ENCODE peak calls at places on chromosome 10, in seven cellular contexts. W is mucosa of descending colon; U is heart right ventricle; C is body of pancreas; J is CD4-positive, alpha-beta memory T cell; N is fibroblast of lung; V is GM23248. Z is an unnamed sample.

GRCh38 chr10:92627845-92628480 is 35.0 kb downstream of the KIF11 start:
- DNase-seq in W (no peak), U (no peak), C (no peak), J (no peak), N (peak; percentile 22), V (no peak), Z (no peak)

GRCh38 chr10:72133517-72133916 is 45.2 kb upstream of the SPOCK2 start:
- DNase-seq in W (no peak), U (no peak), C (no peak), J (no peak), N (peak; percentile 67), V (peak; percentile 81), Z (no peak)

GRCh38 chr10:89867964-89868363 is 166.6 kb downstream of the KIF20B start:
- DNase-seq in W (no peak), U (no peak), C (no peak), J (no peak), N (peak; percentile 51), V (no peak), Z (no peak)

GRCh38 chr10:74936577-74937445 is 110.4 kb downstream of the KAT6B start:
- DNase-seq in W (no peak), U (no peak), C (no peak), J (no peak), N (peak; percentile 77), V (peak; percentile 35), Z (no peak)

GRCh38 chr10:124092270-124093075 is 925 bp downstream of the CHST15 start:
- DNase-seq in W (peak; percentile 65), U (peak; percentile 66), C (peak; percentile 51), J (no peak), N (peak; percentile 41), V (peak; percentile 37), Z (no peak)

GRCh38 chr10:29554660-29555059 is 80.1 kb downstream of the SVIL start:
- DNase-seq in W (no peak), U (no peak), C (no peak), J (no peak), N (no peak), V (peak; percentile 69), Z (no peak)

GRCh38 chr10:108204528-108205313 is 1040.2 kb upstream of the SORCS1 start:
- DNase-seq in W (no peak), U (no peak), C (peak; percentile 11), J (no peak), N (peak; percentile 16), V (peak; percentile 78), Z (no peak)

GRCh38 chr10:73210395-73211105 is 36.5 kb downstream of the DNAJC9 start:
- DNase-seq in W (no peak), U (no peak), C (no peak), J (no peak), N (no peak), V (no peak), Z (no peak)

GRCh38 chr10:122141821-122142651 is 129.1 kb upstream of the BTBD16 start:
- DNase-seq in W (no peak), U (peak; percentile 49), C (no peak), J (no peak), N (peak; percentile 54), V (peak; percentile 90), Z (no peak)

GRCh38 chr10:86139066-86139657 is 227.4 kb downstream of the GRID1 start:
- DNase-seq in W (no peak), U (no peak), C (no peak), J (peak; percentile 3), N (no peak), V (peak; percentile 1), Z (no peak)

GRCh38 chr10:64574371-64574770 is 1053.2 kb downstream of the REEP3 start:
- DNase-seq in W (no peak), U (no peak), C (peak; percentile 39), J (no peak), N (peak; percentile 1), V (no peak), Z (no peak)

GRCh38 chr10:18378766-18379165 is 238.5 kb downstream of the CACNB2 start:
- DNase-seq in W (no peak), U (peak; percentile 28), C (no peak), J (no peak), N (no peak), V (no peak), Z (no peak)

DNA sequence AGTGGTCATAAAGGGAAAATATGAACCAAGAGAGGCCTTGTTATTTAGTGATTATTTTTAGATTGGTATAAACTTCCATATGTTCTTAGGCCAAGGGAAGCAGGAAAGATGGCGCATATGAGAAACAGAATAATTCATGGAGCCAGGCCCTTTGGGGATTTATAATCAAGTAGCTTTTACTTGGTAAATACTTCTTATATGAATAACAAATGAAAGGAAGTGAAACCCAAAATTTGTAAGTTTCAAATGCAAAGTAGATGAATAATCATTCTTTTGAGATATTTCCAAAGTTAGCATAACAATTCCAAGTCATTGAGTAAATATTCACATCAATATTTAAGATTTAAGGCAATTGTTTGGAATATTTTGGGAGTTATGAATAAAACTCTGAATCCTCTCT is 13.9 kb upstream of the OPTN start:
- DNase-seq in W (no peak), U (no peak), C (no peak), J (no peak), N (no peak), V (peak; percentile 7), Z (no peak)
- H3K9me3 ChIP-seq in W (peaks cover 28% of the 10 kb centered on the region), U (no peaks in the 10 kb centered on the region), C (peaks cover 3% of the 10 kb centered on the region), J (peaks cover 15% of the 10 kb centered on the region), N (no peaks in the 10 kb centered on the region), V (no peaks in the 10 kb centered on the region), Z (no peaks in the 10 kb centered on the region)

DNA sequence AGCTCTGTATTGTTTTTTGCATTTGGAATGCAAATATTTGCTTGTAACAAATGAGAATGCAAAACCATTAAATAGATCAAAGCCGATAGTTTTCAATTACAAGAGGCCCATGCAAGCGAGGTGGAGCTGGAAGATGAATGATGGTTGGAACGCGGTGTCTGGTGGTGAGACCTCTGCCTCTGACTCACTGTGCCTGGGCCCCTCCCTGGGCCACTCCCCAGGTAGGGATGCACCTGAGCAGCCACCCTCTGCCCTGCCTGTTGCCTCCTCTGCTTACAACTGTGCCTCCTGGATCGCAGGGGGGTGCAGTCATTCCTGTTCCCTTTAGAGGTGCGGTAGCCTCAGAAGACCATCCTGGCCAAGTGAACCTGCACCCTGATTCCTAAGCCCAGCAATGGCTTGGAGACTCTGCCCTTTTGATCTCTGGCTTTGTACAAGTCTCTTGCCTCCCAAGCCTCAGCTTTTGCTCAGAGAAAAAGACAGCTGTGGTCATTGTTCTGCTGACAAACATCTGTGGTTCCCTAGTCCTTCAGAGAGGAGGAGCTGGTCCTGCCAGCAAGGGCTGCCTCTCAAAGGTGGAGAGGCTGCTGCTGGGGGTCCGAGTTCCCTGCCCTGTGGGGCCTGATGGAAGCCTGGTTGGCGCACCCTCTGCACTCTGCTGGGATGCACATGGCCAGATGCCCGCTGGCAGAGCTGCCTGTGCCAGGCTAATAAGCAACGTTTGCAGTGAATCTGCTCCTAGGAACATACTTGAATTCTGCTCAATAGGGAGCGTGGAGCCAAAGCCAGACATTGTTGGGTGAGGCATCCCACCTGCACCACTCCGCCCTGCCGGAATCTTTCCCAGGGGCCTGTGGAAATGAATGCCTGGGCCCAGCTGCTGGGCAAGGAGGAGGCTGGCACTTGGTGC is 126.3 kb upstream of the TCERG1L start:
- DNase-seq in W (no peak), U (no peak), C (no peak), J (no peak), N (no peak), V (no peak), Z (no peak)
- H3K9me3 ChIP-seq in W (no peaks in the 10 kb centered on the region), U (no peaks in the 10 kb centered on the region), C (no peaks in the 10 kb centered on the region), J (no peaks in the 10 kb centered on the region), N (no peaks in the 10 kb centered on the region), V (no peaks in the 10 kb centered on the region), Z (no peaks in the 10 kb centered on the region)

DNA sequence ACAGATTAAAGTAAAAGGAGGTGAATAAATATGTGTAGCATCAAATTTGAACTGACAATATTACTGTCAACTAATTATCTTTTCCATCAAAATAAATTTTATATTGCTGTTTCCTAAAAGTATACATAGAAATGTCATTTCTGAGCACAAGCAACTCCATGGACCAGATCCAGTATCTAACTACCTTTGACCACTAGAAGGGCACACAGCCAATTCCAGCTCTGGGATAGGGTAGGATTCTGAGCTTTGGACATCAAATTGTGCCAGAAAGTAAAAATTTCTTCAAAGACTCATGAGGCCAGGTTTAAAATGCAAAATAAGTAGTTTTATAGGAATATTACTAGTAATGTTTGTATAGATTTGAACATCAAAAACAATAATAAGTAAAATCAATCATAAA is 29.7 kb downstream of the AKR1C3 start:
- DNase-seq in W (no peak), U (no peak), C (no peak), J (no peak), N (no peak), V (no peak), Z (no peak)
- H3K9me3 ChIP-seq in W (no peaks in the 10 kb centered on the region), U (no peaks in the 10 kb centered on the region), C (no peaks in the 10 kb centered on the region), J (no peaks in the 10 kb centered on the region), N (no peaks in the 10 kb centered on the region), V (no peaks in the 10 kb centered on the region), Z (no peaks in the 10 kb centered on the region)

DNA sequence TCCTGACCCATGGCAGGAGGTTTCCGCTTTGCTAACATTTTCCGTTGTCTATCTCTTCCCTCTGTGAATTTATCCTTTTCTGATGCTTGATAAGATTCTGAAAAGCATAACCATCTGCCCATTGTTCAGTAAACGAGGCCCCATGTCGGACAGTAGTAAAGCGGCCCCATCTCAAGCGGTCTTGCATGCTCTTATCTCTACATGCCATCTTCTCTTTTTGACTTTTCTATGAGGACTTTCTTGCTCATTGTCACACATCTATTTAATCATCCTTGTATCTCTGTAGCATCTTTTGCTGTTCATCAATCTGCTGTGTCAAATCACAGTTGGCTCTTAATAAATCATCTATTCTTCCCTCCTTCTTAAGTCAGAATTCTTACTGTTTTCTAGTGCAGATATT is 37.6 kb downstream of the ZNF248 start:
- DNase-seq in W (no peak), U (no peak), C (no peak), J (no peak), N (no peak), V (no peak), Z (no peak)
- H3K9me3 ChIP-seq in W (peaks cover 90% of the 10 kb centered on the region), U (no peaks in the 10 kb centered on the region), C (no peaks in the 10 kb centered on the region), J (peaks cover 16% of the 10 kb centered on the region), N (no peaks in the 10 kb centered on the region), V (no peaks in the 10 kb centered on the region), Z (peaks cover 9% of the 10 kb centered on the region)

DNA sequence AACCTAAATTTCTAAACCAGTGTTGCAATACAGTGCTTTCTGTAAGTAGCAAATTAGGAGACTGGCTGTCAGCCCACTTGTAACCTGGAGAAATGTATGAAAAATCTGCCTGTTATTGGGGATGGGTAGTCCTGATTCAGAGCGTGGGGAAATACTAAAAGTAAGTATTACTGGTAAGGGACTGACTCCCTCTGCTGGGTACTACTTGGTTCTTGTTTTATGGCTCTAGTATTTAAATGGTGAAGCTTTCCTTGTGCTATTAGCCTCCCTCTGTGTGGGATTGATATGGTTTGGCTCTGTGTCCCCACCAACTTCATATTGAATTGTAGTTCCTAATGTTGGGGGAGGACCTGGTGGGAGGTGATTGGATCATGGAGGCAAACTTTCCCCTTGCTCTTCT is 886.1 kb downstream of the SORCS1 start:
- DNase-seq in W (no peak), U (no peak), C (no peak), J (no peak), N (no peak), V (peak; percentile 9), Z (no peak)
- H3K9me3 ChIP-seq in W (no peaks in the 10 kb centered on the region), U (no peaks in the 10 kb centered on the region), C (no peaks in the 10 kb centered on the region), J (no peaks in the 10 kb centered on the region), N (no peaks in the 10 kb centered on the region), V (no peaks in the 10 kb centered on the region), Z (no peaks in the 10 kb centered on the region)

GRCh38 chr10:54133201-54133600 is 667.8 kb downstream of the PCDH15 start:
- DNase-seq in W (no peak), U (no peak), C (no peak), J (no peak), N (peak; percentile 24), V (no peak), Z (no peak)

GRCh38 chr10:54131833-54132232 is 669.2 kb downstream of the PCDH15 start:
- DNase-seq in W (no peak), U (no peak), C (no peak), J (no peak), N (no peak), V (no peak), Z (no peak)

GRCh38 chr10:54139819-54140428 is 661.1 kb downstream of the PCDH15 start:
- DNase-seq in W (no peak), U (no peak), C (no peak), J (no peak), N (no peak), V (no peak), Z (no peak)

GRCh38 chr10:54137396-54137795 is 663.6 kb downstream of the PCDH15 start:
- DNase-seq in W (no peak), U (no peak), C (no peak), J (no peak), N (no peak), V (no peak), Z (no peak)
- H3K9me3 ChIP-seq in W (peaks cover 27% of the 10 kb centered on the region), U (no peaks in the 10 kb centered on the region), C (no peaks in the 10 kb centered on the region), J (no peaks in the 10 kb centered on the region), N (no peaks in the 10 kb centered on the region), V (peaks cover 4% of the 10 kb centered on the region), Z (peaks cover 2% of the 10 kb centered on the region)